ENCODE peak calls at places on chromosomes 5 and 9, in eight cellular contexts. M is left ventricle myocardium inferior; T is activated naive CD8-positive, alpha-beta T cell treated with anti-CD3 and anti-CD28 coated beads for 36 hours; C is A549; Q is posterior cingulate gyrus; I is lung microvascular endothelial cell; R is lower leg skin; F is stimulated activated CD8-positive, alpha-beta memory T cell treated with anti-CD3 and anti-CD28 coated beads, Interleukin-7, amount 100 ng/mL, for 48 hours. N is an unnamed sample.

GRCh38 chr9:8730618-8731017 is 931.0 kb upstream of the DMAC1 start:
- DNase-seq in M (no peak), T (no peak), C (no peak), Q (no peak), I (no peak), R (no peak), F (no peak), N (no peak)

GRCh38 chr5:34656001-34656699 is at the start of gene RAI14:
- DNase-seq in M (peak), T (peak), C (peak), Q (peak), I (peak), R (peak), F (no peak), N (peak)

GRCh38 chr5:81242906-81243436 is 9.8 kb downstream of the CKMT2 start:
- DNase-seq in M (no peak), T (no peak), C (no peak), Q (no peak), I (no peak), R (no peak), F (no peak), N (no peak)

GRCh38 chr9:105608685-105609598 is 51.0 kb downstream of the FKTN start:
- DNase-seq in M (no peak), T (no peak), C (peak), Q (no peak), I (peak), R (no peak), F (no peak), N (peak)

GRCh38 chr9:135514342-135515082 is 6.7 kb upstream of the LCN1 start:
- DNase-seq in M (no peak), T (no peak), C (no peak), Q (no peak), I (no peak), R (peak), F (no peak), N (no peak)

GRCh38 chr5:84370176-84370575 is 14.5 kb downstream of the EDIL3 start:
- DNase-seq in M (no peak), T (no peak), C (no peak), Q (no peak), I (no peak), R (no peak), F (no peak), N (no peak)

GRCh38 chr5:15695171-15695676 is 195.2 kb downstream of the FBXL7 start:
- DNase-seq in M (no peak), T (no peak), C (no peak), Q (no peak), I (peak), R (no peak), F (no peak), N (no peak)

GRCh38 chr9:98085955-98086354 is 29.4 kb downstream of the NANS start:
- DNase-seq in M (no peak), T (no peak), C (no peak), Q (no peak), I (no peak), R (no peak), F (no peak), N (peak)

GRCh38 chr5:114176356-114176755 is 185.5 kb upstream of the KCNN2 start:
- DNase-seq in M (no peak), T (no peak), C (no peak), Q (no peak), I (peak), R (no peak), F (no peak), N (no peak)

GRCh38 chr9:93898026-93898425 is 57.1 kb downstream of the BARX1 start:
- DNase-seq in M (no peak), T (no peak), C (no peak), Q (no peak), I (no peak), R (peak), F (no peak), N (no peak)